ENCODE peak calls at places on chromosomes 1 and 21, in six cellular contexts. Z is Calu3; G is NCI-H2029 treated with DMSO at 0.1 percent for 48 hours; A is activated CD4-positive, alpha-beta T cell treated with anti-CD3 and anti-CD28 coated beads for 48 hours; R is K562; H is posterior cingulate gyrus. J is an unnamed sample.

GRCh38 chr21:15039607-15040299 is 25.0 kb downstream of the NRIP1 start:
- DNase-seq in G (no peak), R (no peak), Z (no peak), H (no peak), A (no peak), J (no peak)

GRCh38 chr1:171372418-171373088 is 58.6 kb downstream of the FMO4 start:
- DNase-seq in Z (no peak), G (no peak), H (no peak), R (no peak), A (no peak), J (no peak)

GRCh38 chr1:78279051-78279450 is 211.7 kb upstream of the PTGFR start:
- DNase-seq in R (no peak), H (no peak), Z (no peak), A (no peak), G (no peak), J (no peak)

GRCh38 chr1:66265268-66265667 is 268.7 kb upstream of the SGIP1 start:
- DNase-seq in G (no peak), A (no peak), Z (no peak), H (no peak), R (no peak), J (no peak)

GRCh38 chr1:20693623-20694022 is 24.2 kb downstream of the KIF17 start:
- DNase-seq in G (no peak), H (no peak), R (no peak), Z (no peak), A (no peak), J (no peak)

GRCh38 chr1:115089443-115090340 is at the start of gene TSPAN2:
- DNase-seq in H (no peak), R (peak), Z (peak), G (no peak), A (peak), J (no peak)

GRCh38 chr1:177838910-177839309 is 130.9 kb downstream of the SEC16B start:
- DNase-seq in G (no peak), R (no peak), A (no peak), H (no peak), Z (no peak), J (no peak)

GRCh38 chr1:186848509-186849130 is 19.9 kb downstream of the PLA2G4A start:
- DNase-seq in R (no peak), G (no peak), H (no peak), Z (peak), A (no peak), J (no peak)

GRCh38 chr1:202987255-202987654 is 19.9 kb upstream of the TMEM183A start:
- DNase-seq in G (no peak), H (no peak), A (no peak), R (no peak), Z (no peak), J (no peak)

GRCh38 chr1:110152133-110152785 is 2.0 kb downstream of the SLC6A17 start:
- DNase-seq in Z (no peak), H (peak), A (no peak), R (no peak), G (no peak), J (no peak)

GRCh38 chr1:229781453-229781852 is 155.4 kb downstream of the URB2 start:
- DNase-seq in H (peak), G (no peak), R (no peak), A (no peak), Z (peak), J (no peak)

GRCh38 chr1:151992345-151993083 is 1.1 kb downstream of the S100A10 start:
- DNase-seq in R (peak), Z (peak), H (no peak), A (no peak), G (peak), J (no peak)

GRCh38 chr1:53413175-53414001 is 45.8 kb upstream of the DMRTB1 start:
- DNase-seq in H (peak), R (no peak), G (no peak), Z (no peak), A (peak), J (no peak)